ENCODE peak calls at places on chromosomes 16 and 17, in six cellular contexts. P is neural crest cell, Z is psoas muscle, L is nephron progenitor cell, R is heart right ventricle, C is epithelial cell of esophagus. K is an unnamed sample.

GRCh38 chr16:2046889-2047329 is 725 bp downstream of the NTHL1 start:
- DNase-seq in P (no peak), R (no peak), C (no peak), L (no peak), Z (no peak), K (no peak)

GRCh38 chr17:8466873-8467272 is 31.2 kb downstream of the NDEL1 start:
- DNase-seq in L (no peak), P (no peak), Z (no peak), C (no peak), R (no peak), K (no peak)

GRCh38 chr16:1991588-1992474 is 2.1 kb downstream of the SYNGR3 start:
- DNase-seq in Z (peak; percentile 96), P (peak; percentile 70), L (peak; percentile 94), R (peak; percentile 93), C (peak; percentile 93), K (no peak)

GRCh38 chr17:12664894-12665262 is 812 bp upstream of the MYOCD start:
- DNase-seq in R (no peak), Z (no peak), P (no peak), C (no peak), L (no peak), K (no peak)

GRCh38 chr17:6661464-6661848 is 9.9 kb downstream of the C17orf100 start:
- DNase-seq in R (no peak), L (no peak), Z (no peak), C (no peak), P (no peak), K (no peak)

GRCh38 chr17:45775576-45776011 is 8.5 kb upstream of the CRHR1 start:
- DNase-seq in R (peak; percentile 31), C (no peak), L (no peak), P (no peak), Z (peak; percentile 32), K (no peak)

GRCh38 chr16:10098991-10099390 is 83.2 kb downstream of the GRIN2A start:
- DNase-seq in R (no peak), P (no peak), Z (no peak), L (no peak), C (no peak), K (no peak)

GRCh38 chr16:72219282-72219681 is 47.3 kb upstream of the PMFBP1 start:
- DNase-seq in R (no peak), L (no peak), P (no peak), Z (no peak), C (no peak), K (no peak)

GRCh38 chr16:57977418-57978069 is 6.6 kb upstream of the CNGB1 start:
- DNase-seq in P (no peak), Z (no peak), R (no peak), C (no peak), L (no peak), K (no peak)

GRCh38 chr17:66335797-66336196 is 33.4 kb downstream of the PRKCA start:
- DNase-seq in Z (no peak), C (no peak), P (no peak), L (no peak), R (no peak), K (no peak)

GRCh38 chr17:67646472-67646871 is 71.3 kb upstream of the NOL11 start:
- DNase-seq in Z (no peak), P (no peak), R (no peak), L (no peak), C (no peak), K (no peak)

GRCh38 chr16:51359141-51359960 is 208.3 kb upstream of the SALL1 start:
- DNase-seq in L (peak; percentile 19), P (peak; percentile 34), C (no peak), Z (peak; percentile 22), R (peak; percentile 17), K (no peak)

GRCh38 chr16:4991754-4992153 is 33.6 kb downstream of the SEC14L5 start:
- DNase-seq in Z (no peak), C (no peak), P (no peak), L (no peak), R (no peak), K (no peak)

GRCh38 chr16:85402910-85403692 is 210.0 kb upstream of the GSE1 start:
- DNase-seq in P (no peak), C (peak; percentile 30), Z (peak; percentile 48), L (no peak), R (peak; percentile 75), K (no peak)

GRCh38 chr17:56150631-56151030 is 2.6 kb upstream of the ANKFN1 start:
- DNase-seq in Z (no peak), R (no peak), P (no peak), C (no peak), L (no peak), K (no peak)

GRCh38 chr17:7356072-7356549 is 1.2 kb downstream of the TMEM95 start:
- DNase-seq in L (peak; percentile 88), C (peak; percentile 90), R (peak; percentile 77), P (peak; percentile 75), Z (peak; percentile 82), K (peak; percentile 89)

GRCh38 chr17:83065660-83066542 is 13.5 kb upstream of the METRNL start:
- DNase-seq in R (no peak), C (no peak), P (no peak), L (no peak), Z (no peak), K (no peak)

GRCh38 chr16:82660078-82660645 is 33.4 kb downstream of the CDH13 start:
- DNase-seq in R (no peak), P (no peak), C (peak; percentile 67), Z (peak; percentile 72), L (no peak), K (no peak)

GRCh38 chr17:28950752-28951427 is 428 bp downstream of the PHF12 start:
- DNase-seq in Z (peak; percentile 31), P (no peak), C (no peak), L (no peak), R (no peak), K (no peak)

GRCh38 chr17:28951428-28951990 is at the start of gene PHF12:
- DNase-seq in P (peak; percentile 98), R (peak; percentile 100), Z (peak; percentile 100), L (peak; percentile 99), C (peak; percentile 100), K (no peak)

GRCh38 chr17:28950017-28950751 is 1.1 kb downstream of the PHF12 start:
- DNase-seq in P (peak; percentile 46), R (peak; percentile 53), L (peak; percentile 54), Z (peak; percentile 52), C (no peak), K (no peak)

GRCh38 chr17:28953444-28954118 is 2.3 kb upstream of the PHF12 start:
- DNase-seq in Z (no peak), R (peak; percentile 52), C (peak; percentile 59), L (peak; percentile 83), P (peak; percentile 74), K (no peak)

DNA sequence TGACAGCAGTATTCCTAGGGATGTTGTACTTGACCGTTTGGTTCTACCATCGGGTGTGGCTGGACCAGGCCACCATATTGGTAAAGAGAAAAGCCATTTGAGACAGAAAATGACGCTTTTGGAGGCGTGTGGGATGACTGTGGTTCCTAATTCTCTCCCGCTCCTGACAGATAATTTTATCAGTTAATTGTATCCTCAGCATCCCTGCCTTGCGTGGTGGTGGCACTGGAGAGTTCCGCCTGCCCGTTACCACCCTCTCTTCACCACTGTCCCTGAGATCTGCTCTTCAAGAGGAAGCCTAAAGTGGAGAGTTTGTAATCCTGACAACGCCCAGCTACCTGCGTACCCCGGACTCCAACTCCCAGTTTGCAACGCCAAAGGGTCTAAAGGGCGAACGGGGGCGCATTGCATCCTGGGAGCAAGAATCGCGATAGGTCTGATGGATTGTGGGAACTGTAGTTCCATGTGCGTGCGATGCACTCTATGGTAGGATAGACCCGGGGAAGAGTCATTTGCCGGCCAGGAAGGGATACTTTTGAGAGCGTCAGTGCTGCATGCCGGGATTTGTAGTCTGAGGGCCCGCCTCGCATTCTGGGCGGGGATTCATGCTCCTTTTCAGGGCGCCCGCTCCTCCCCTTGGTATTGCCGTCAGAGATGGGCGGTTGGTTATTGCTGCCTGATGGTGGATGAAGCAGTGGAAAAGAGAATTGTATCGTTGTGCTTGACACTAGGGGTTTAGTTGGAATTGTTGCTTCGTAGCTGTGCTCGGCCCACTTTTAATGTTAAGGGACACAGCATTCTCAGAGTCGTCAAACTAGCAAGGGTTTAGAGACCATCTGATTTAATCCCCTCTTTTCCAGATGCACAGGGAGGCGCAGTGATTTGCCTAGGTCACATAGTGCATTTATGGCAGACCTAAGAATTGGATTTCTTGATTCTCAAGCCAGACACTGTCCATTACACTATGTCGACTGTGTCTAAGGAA is 965 bp upstream of the PHF12 start:
- DNase-seq in P (peak; percentile 81), C (peak; percentile 100), Z (peak; percentile 96), L (peak; percentile 91), R (peak; percentile 98), K (no peak)
- TF ChIP-seq CTCF in P (no peak), C (no peak), Z (no peak), L (no peak), R (no peak), K (peak; percentile 3)

GRCh38 chr16:31003744-31004143 is 6.7 kb downstream of the STX1B start:
- DNase-seq in L (no peak), C (no peak), P (no peak), Z (no peak), R (no peak), K (no peak)
- TF ChIP-seq CTCF in L (no peak), C (no peak), P (no peak), Z (no peak), R (no peak), K (no peak)

DNA sequence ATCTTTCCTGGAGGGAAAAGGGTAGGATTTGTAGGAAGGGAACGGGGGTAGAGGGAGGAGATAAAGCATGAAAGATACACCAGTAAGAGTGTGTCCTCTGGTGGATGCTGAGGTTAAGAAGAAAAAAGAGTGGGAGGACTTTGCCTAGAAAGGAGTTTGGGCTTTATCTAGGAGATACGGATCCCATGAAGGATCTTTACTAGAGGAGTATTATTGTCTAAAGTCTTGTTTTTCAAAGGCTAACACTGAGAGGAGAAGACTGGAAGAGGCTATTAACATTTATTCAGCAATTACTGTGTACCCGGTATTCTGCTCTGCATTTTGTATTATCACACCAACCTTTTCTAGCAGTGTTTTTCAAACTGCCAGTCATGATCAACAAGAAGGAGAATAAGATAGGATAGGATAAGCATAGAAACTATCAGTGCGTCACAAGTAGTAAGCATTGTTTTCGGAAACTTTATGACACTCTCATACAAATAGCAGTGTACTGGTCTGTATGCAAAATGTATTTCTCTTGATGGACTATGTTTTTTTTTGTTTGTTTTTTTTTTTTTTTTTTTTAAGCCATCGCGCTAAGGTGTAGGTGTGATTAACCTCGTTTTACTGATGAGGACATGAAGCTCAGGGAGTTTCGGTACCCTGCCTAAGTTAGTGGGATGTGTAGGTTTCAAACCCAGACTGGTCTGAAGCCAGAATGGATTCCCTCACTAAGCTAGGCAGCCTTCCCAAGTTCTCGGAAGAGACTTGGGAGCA is 1.4 kb upstream of the SP2 start:
- DNase-seq in P (no peak), C (no peak), L (no peak), R (no peak), Z (no peak), K (no peak)
- TF ChIP-seq CTCF in P (no peak), C (peak; percentile 16), L (no peak), R (no peak), Z (no peak), K (no peak)

GRCh38 chr17:48062273-48062672 is 14.1 kb downstream of the NFE2L1 start:
- DNase-seq in P (no peak), Z (no peak), R (no peak), C (no peak), L (no peak), K (peak; percentile 83)

GRCh38 chr17:48066656-48067055 is 18.5 kb downstream of the NFE2L1 start:
- DNase-seq in L (no peak), R (no peak), P (no peak), Z (no peak), C (no peak), K (no peak)

GRCh38 chr17:48066192-48066591 is 18.0 kb downstream of the NFE2L1 start:
- DNase-seq in C (no peak), R (no peak), P (no peak), Z (no peak), L (no peak), K (no peak)

GRCh38 chr17:48067245-48067644 is 19.1 kb downstream of the NFE2L1 start:
- DNase-seq in P (no peak), L (no peak), C (no peak), Z (no peak), R (no peak), K (no peak)

GRCh38 chr17:48064638-48065037 is 16.5 kb downstream of the NFE2L1 start:
- DNase-seq in R (no peak), C (no peak), P (no peak), Z (no peak), L (no peak), K (no peak)
- TF ChIP-seq CTCF in R (no peak), C (no peak), P (no peak), Z (peak; percentile 44), L (no peak), K (no peak)